ENCODE peak calls at places on chromosomes 6 and 20, in nine cellular contexts. K is effector memory CD8-positive, alpha-beta T cell; D is stimulated activated CD4-positive, alpha-beta T cell treated with anti-CD3 and anti-CD28 coated beads, Interleukin-15, amount 100 ng/mL, for 1 hour; J is heart left ventricle; T is stimulated activated CD8-positive, alpha-beta memory T cell treated with anti-CD3 and anti-CD28 coated beads, Interleukin-7, amount 100 ng/mL, for 48 hours; Q is RWPE1; U is GOT3; E is NAMALWA; H is AG10803. A is an unnamed sample.

GRCh38 chr6:27076116-27076515 is 171.4 kb upstream of the PRSS16 start:
- DNase-seq in D (no peak), E (no peak), T (no peak), H (no peak), K (no peak), J (no peak), Q (no peak), U (no peak), A (no peak)

GRCh38 chr20:33111306-33111705 is 31.9 kb downstream of the BPIFB4 start:
- DNase-seq in D (no peak), Q (no peak), J (no peak), T (no peak), E (no peak), U (no peak), K (no peak), H (no peak), A (no peak)

GRCh38 chr6:157107915-157108651 is 215.2 kb downstream of the TMEM242 start:
- DNase-seq in T (no peak), J (no peak), K (no peak), H (peak; percentile 88), D (no peak), U (no peak), Q (peak; percentile 73), E (no peak), A (no peak)

GRCh38 chr6:155779421-155779820 is 323.8 kb upstream of the NOX3 start:
- DNase-seq in H (no peak), J (no peak), U (no peak), T (no peak), D (no peak), K (no peak), E (no peak), Q (no peak), A (no peak)

GRCh38 chr20:59988141-59988540 is 29.9 kb downstream of the CDH26 start:
- DNase-seq in D (no peak), J (no peak), E (no peak), H (no peak), Q (peak; percentile 92), U (no peak), T (no peak), K (no peak), A (no peak)

GRCh38 chr20:49517509-49518100 is 35.1 kb upstream of the KCNB1 start:
- DNase-seq in T (no peak), D (no peak), Q (no peak), J (no peak), K (no peak), H (no peak), E (no peak), U (no peak), A (no peak)

GRCh38 chr6:33313709-33314514 is at the start of gene TAPBP:
- DNase-seq in U (no peak), T (peak; percentile 75), J (peak; percentile 71), E (peak; percentile 95), Q (peak; percentile 61), K (peak; percentile 85), D (peak; percentile 71), H (peak; percentile 46), A (peak; percentile 67)

GRCh38 chr6:26553739-26554668 is 15.8 kb downstream of the HMGN4 start:
- DNase-seq in U (peak; percentile 66), J (peak; percentile 72), K (peak; percentile 73), T (peak; percentile 56), D (peak; percentile 74), H (peak; percentile 96), E (peak; percentile 91), Q (peak; percentile 84), A (peak; percentile 77)

GRCh38 chr6:37354526-37355384 is 972 bp downstream of the RNF8 start:
- DNase-seq in D (peak; percentile 3), E (peak; percentile 28), T (no peak), U (no peak), J (no peak), K (no peak), H (peak; percentile 31), Q (peak; percentile 57), A (peak; percentile 38)

GRCh38 chr6:170473226-170473789 is 79.8 kb downstream of the PSMB1 start:
- DNase-seq in H (no peak), K (no peak), U (no peak), J (no peak), E (no peak), D (no peak), Q (no peak), T (no peak), A (peak; percentile 39)

GRCh38 chr6:2667617-2668016 is 83.1 kb downstream of the MYLK4 start:
- DNase-seq in T (no peak), E (no peak), D (no peak), H (no peak), U (no peak), Q (no peak), J (no peak), K (no peak), A (no peak)

GRCh38 chr6:128743974-128744765 is 138.8 kb upstream of the LAMA2 start:
- DNase-seq in U (no peak), K (no peak), D (no peak), Q (no peak), H (no peak), E (no peak), J (no peak), T (no peak), A (no peak)

GRCh38 chr20:16671753-16672152 is 58.1 kb upstream of the SNRPB2 start:
- DNase-seq in U (no peak), J (no peak), H (no peak), D (no peak), Q (no peak), K (no peak), E (no peak), T (no peak), A (no peak)

GRCh38 chr20:63696628-63697356 is at the start of gene TNFRSF6B:
- DNase-seq in H (no peak), J (no peak), E (no peak), T (no peak), D (no peak), Q (no peak), U (no peak), K (no peak), A (peak; percentile 31)

GRCh38 chr6:140867336-140867735 is 1265.4 kb upstream of the GJE1 start:
- DNase-seq in E (no peak), H (no peak), T (no peak), J (no peak), U (no peak), Q (no peak), K (no peak), D (no peak), A (no peak)

GRCh38 chr6:157962601-157963084 is 19.0 kb upstream of the SYNJ2 start:
- DNase-seq in Q (no peak), U (no peak), K (no peak), H (no peak), J (no peak), T (no peak), E (no peak), D (no peak), A (no peak)

GRCh38 chr6:108673602-108674001 is 112.9 kb downstream of the FOXO3 start:
- DNase-seq in T (no peak), Q (peak; percentile 76), D (no peak), U (no peak), J (no peak), E (no peak), K (no peak), H (no peak), A (no peak)

GRCh38 chr6:31585531-31585930 is 546 bp upstream of the LST1 start:
- DNase-seq in E (peak; percentile 71), Q (no peak), T (no peak), U (no peak), D (no peak), J (no peak), H (no peak), K (no peak), A (no peak)

GRCh38 chr6:98827295-98828159 is 6.8 kb upstream of the POU3F2 start:
- DNase-seq in J (no peak), H (no peak), Q (no peak), D (no peak), T (no peak), U (no peak), K (no peak), E (no peak), A (no peak)

GRCh38 chr20:63651942-63652191 is 1.4 kb downstream of the STMN3 start:
- DNase-seq in J (no peak), T (no peak), U (no peak), D (no peak), K (no peak), H (no peak), E (no peak), Q (no peak), A (no peak)

GRCh38 chr6:120279706-120280105 is 930.1 kb upstream of the MAN1A1 start:
- DNase-seq in K (no peak), T (no peak), Q (no peak), D (no peak), U (no peak), J (no peak), H (no peak), E (no peak), A (no peak)

GRCh38 chr20:46004813-46005505 is 3.7 kb upstream of the MMP9 start:
- DNase-seq in E (no peak), T (no peak), D (no peak), Q (peak; percentile 84), H (no peak), K (peak; percentile 34), U (no peak), J (peak; percentile 50), A (peak; percentile 39)

GRCh38 chr6:98560418-98560817 is 274.0 kb upstream of the POU3F2 start:
- DNase-seq in D (no peak), E (no peak), T (no peak), K (no peak), H (no peak), U (no peak), J (no peak), Q (no peak), A (no peak)